ENCODE peak calls at places on chromosomes 2 and 18, in six cellular contexts. E is mesendoderm; O is body of pancreas; L is IMR-90; J is CD8-positive, alpha-beta T cell; N is A549. T is an unnamed sample.

GRCh38 chr2:191333911-191334357 is 88.7 kb downstream of the MYO1B start:
- DNase-seq in O (no peak), L (peak; percentile 92), N (no peak), J (no peak), E (no peak), T (peak; percentile 58)

GRCh38 chr18:25305584-25305983 is 46.4 kb downstream of the ZNF521 start:
- DNase-seq in L (peak; percentile 37), J (no peak), E (no peak), O (no peak), N (no peak), T (no peak)

GRCh38 chr2:226447896-226448295 is 351.7 kb downstream of the IRS1 start:
- DNase-seq in J (no peak), L (peak; percentile 52), E (no peak), N (no peak), O (peak; percentile 23), T (no peak)

GRCh38 chr18:12325726-12326245 is 17.7 kb downstream of the TUBB6 start:
- DNase-seq in O (no peak), J (no peak), N (no peak), L (no peak), E (no peak), T (no peak)

GRCh38 chr2:152950125-152950524 is 231.7 kb downstream of the ARL6IP6 start:
- DNase-seq in O (no peak), N (no peak), E (peak; percentile 36), J (no peak), L (no peak), T (peak; percentile 16)

GRCh38 chr2:55862673-55863390 is 60.8 kb downstream of the EFEMP1 start:
- DNase-seq in N (peak; percentile 94), L (peak; percentile 100), J (no peak), E (peak; percentile 23), O (peak; percentile 48), T (peak; percentile 22)

GRCh38 chr18:36593641-36594040 is 235.2 kb downstream of the TPGS2 start:
- DNase-seq in J (no peak), O (no peak), E (no peak), L (no peak), N (no peak), T (no peak)

GRCh38 chr2:101112772-101113157 is 38.4 kb downstream of the TBC1D8 start:
- DNase-seq in J (no peak), N (no peak), E (no peak), O (no peak), L (no peak), T (no peak)

GRCh38 chr2:199704358-199705238 is 146.4 kb downstream of the FTCDNL1 start:
- DNase-seq in E (peak; percentile 57), O (peak; percentile 24), N (peak; percentile 52), J (no peak), L (peak; percentile 24), T (peak; percentile 54)

GRCh38 chr18:76376668-76377358 is 118.2 kb downstream of the ZNF516 start:
- DNase-seq in J (no peak), O (no peak), L (no peak), N (no peak), E (no peak), T (no peak)

GRCh38 chr2:45771251-45771650 is 119.8 kb downstream of the PRKCE start:
- DNase-seq in L (peak; percentile 51), J (no peak), O (peak; percentile 37), E (peak; percentile 28), N (no peak), T (no peak)

GRCh38 chr2:3742743-3743142 is 39.4 kb downstream of the DCDC2C start:
- DNase-seq in E (no peak), N (no peak), O (no peak), L (no peak), J (no peak), T (no peak)

GRCh38 chr2:176997074-176997791 is 215.4 kb upstream of the HNRNPA3 start:
- DNase-seq in O (peak; percentile 46), J (no peak), N (peak; percentile 87), E (no peak), L (peak; percentile 72), T (no peak)

GRCh38 chr2:26946841-26947784 is 23.3 kb upstream of the MAPRE3 start:
- DNase-seq in E (no peak), L (peak; percentile 39), O (peak; percentile 86), J (no peak), N (no peak), T (no peak)

GRCh38 chr2:24886114-24886501 is 33.9 kb downstream of the ADCY3 start:
- DNase-seq in L (no peak), E (no peak), J (no peak), O (no peak), N (no peak), T (no peak)

GRCh38 chr2:16773080-16773713 is 107.6 kb upstream of the CYRIA start:
- DNase-seq in N (peak; percentile 63), E (peak; percentile 73), J (no peak), O (no peak), L (peak; percentile 42), T (peak; percentile 77)

GRCh38 chr18:13568443-13569392 is 157.6 kb downstream of the FAM210A start:
- DNase-seq in N (peak; percentile 9), E (no peak), L (no peak), O (no peak), J (no peak), T (no peak)

GRCh38 chr2:19748711-19749506 is 152.9 kb downstream of the TTC32 start:
- DNase-seq in N (no peak), J (no peak), O (no peak), E (no peak), L (no peak), T (no peak)

GRCh38 chr2:232854082-232854481 is 16.0 kb upstream of the SNORC start:
- DNase-seq in J (no peak), L (peak; percentile 88), E (no peak), O (no peak), N (peak; percentile 84), T (peak; percentile 74)

GRCh38 chr2:186629245-186629996 is 39.6 kb downstream of the ITGAV start:
- DNase-seq in O (no peak), N (no peak), E (no peak), L (peak; percentile 7), J (no peak), T (no peak)

GRCh38 chr2:236178921-236179652 is 10.9 kb upstream of the GBX2 start:
- DNase-seq in J (no peak), L (no peak), N (peak; percentile 37), O (no peak), E (peak; percentile 48), T (peak; percentile 56)
- H3K4me3 ChIP-seq in J (no peak overlapping the region), L (peak overlapping the region; percentile 4), N (peak overlapping the region; percentile 70), O (no peak overlapping the region), E (no peak overlapping the region), T (peak overlapping the region; percentile 39)

GRCh38 chr18:79440316-79440715 is 44.6 kb downstream of the NFATC1 start:
- DNase-seq in E (no peak), L (no peak), O (no peak), N (no peak), J (no peak), T (no peak)

GRCh38 chr18:79439201-79440023 is 43.7 kb downstream of the NFATC1 start:
- DNase-seq in N (no peak), O (no peak), J (no peak), E (no peak), L (peak; percentile 6), T (no peak)

GRCh38 chr18:79441261-79441819 is 45.6 kb downstream of the NFATC1 start:
- DNase-seq in E (no peak), J (no peak), L (no peak), N (no peak), O (no peak), T (no peak)

GRCh38 chr18:79442508-79443221 is 46.9 kb downstream of the NFATC1 start:
- DNase-seq in E (no peak), L (no peak), O (no peak), N (no peak), J (no peak), T (peak; percentile 63)

DNA sequence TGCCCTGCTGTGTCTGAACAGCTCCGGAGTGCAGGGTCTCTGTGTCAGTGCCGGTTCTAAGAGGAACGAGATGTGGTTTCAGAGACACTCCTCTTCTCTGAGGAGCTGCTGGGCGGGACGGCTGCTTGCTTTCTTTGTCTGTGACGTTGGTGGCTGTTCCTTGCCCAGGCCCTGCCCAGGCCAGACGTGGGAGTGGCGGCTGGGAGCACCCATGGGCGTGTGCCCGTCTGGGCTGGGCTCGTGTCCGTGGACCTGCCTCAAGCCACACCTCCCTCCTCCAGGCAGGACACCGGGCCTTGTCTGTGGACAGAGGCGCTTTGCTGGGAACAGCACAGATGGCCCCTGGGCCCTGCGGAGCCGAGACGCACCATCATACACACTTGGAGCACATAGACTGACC is 45.0 kb downstream of the NFATC1 start:
- DNase-seq in O (no peak), N (no peak), L (no peak), E (no peak), J (no peak), T (no peak)
- H3K27ac ChIP-seq in O (no peak overlapping the region), N (no peak overlapping the region), L (no peak overlapping the region), E (no peak overlapping the region), J (no peak overlapping the region), T (no peak overlapping the region)

DNA sequence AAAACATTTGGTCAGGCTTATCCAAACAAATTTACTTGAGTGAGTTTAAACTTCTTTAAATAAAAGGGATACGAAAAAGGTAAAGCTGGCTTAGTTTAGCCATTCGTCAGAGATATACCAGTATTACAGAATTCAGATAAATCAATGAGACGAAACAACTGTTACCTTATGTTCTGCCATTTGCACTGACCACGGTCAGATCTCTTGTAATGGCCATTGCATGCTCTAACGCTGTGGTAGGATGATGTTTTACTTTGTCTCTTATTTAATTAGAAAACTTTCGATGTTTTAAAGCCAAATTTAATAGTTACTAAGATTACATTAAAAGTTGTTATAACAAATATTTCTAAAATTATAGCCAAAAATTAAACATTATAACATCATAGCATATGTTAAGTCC is 1.5 kb downstream of the C18orf54 start:
- DNase-seq in O (no peak), L (peak; percentile 11), J (no peak), N (no peak), E (no peak), T (no peak)
- H3K4me3 ChIP-seq in O (no peak overlapping the region), L (peak overlapping the region; percentile 68), J (no peak overlapping the region), N (peak overlapping the region; percentile 78), E (no peak overlapping the region), T (peak overlapping the region; percentile 72)

GRCh38 chr2:85213893-85214512 is 80.8 kb downstream of the TCF7L1 start:
- DNase-seq in E (peak; percentile 40), N (no peak), O (no peak), L (no peak), J (no peak), T (peak; percentile 15)

GRCh38 chr2:85216927-85217326 is 83.7 kb downstream of the TCF7L1 start:
- DNase-seq in L (no peak), J (no peak), O (no peak), E (no peak), N (no peak), T (peak; percentile 15)

GRCh38 chr2:85216051-85216431 is 82.8 kb downstream of the TCF7L1 start:
- DNase-seq in L (no peak), E (peak; percentile 44), O (no peak), J (no peak), N (no peak), T (peak; percentile 96)

GRCh38 chr2:85213404-85213803 is 80.2 kb downstream of the TCF7L1 start:
- DNase-seq in N (no peak), O (no peak), E (no peak), J (no peak), L (no peak), T (no peak)

GRCh38 chr2:85215074-85216050 is 82.2 kb downstream of the TCF7L1 start:
- DNase-seq in L (peak; percentile 93), E (peak; percentile 61), O (no peak), J (no peak), N (no peak), T (peak; percentile 95)
- H3K27ac ChIP-seq in L (peak overlapping the region; percentile 75), E (no peak overlapping the region), O (no peak overlapping the region), J (no peak overlapping the region), N (no peak overlapping the region), T (peak overlapping the region; percentile 98)